ENCODE peak calls at places on chromosome 14, in nine cellular contexts. D, K, Z, R, H, T, E, F and W are unnamed samples. For H3K4me1 and H4K20me1, the result is how much of the 10 kb centered on the place peaks cover.

GRCh38 chr14:89767861-89768268 is 186.7 kb downstream of the EFCAB11 start:
- DNase-seq in D (peak), K (peak), Z (peak), R (peak), H (peak), T (peak), E (no peak), F (peak), W (peak)

GRCh38 chr14:51498411-51499227 is 153.1 kb upstream of the FRMD6 start:
- DNase-seq in D (peak), K (no peak), Z (no peak), R (no peak), H (no peak), T (no peak), E (no peak), F (no peak), W (peak)

GRCh38 chr14:95471526-95472304 is 44.7 kb downstream of the SYNE3 start:
- DNase-seq in D (peak), K (no peak), Z (no peak), R (no peak), H (peak), T (no peak), E (no peak), F (no peak), W (no peak)

GRCh38 chr14:49982522-49982951 is 89.7 kb downstream of the ARF6 start:
- DNase-seq in D (peak), K (peak), Z (no peak), R (no peak), H (peak), T (no peak), E (no peak), F (no peak), W (no peak)

GRCh38 chr14:46651526-46652144 is at the start of gene RPL10L:
- DNase-seq in D (no peak), K (no peak), Z (no peak), R (no peak), H (no peak), T (peak), E (peak), F (peak), W (no peak)

GRCh38 chr14:67622675-67623074 is 3.0 kb downstream of the ARG2 start:
- DNase-seq in D (peak), K (peak), Z (peak), R (peak), H (peak), T (peak), E (peak), F (no peak), W (peak)

GRCh38 chr14:49995162-49995561 is 102.3 kb downstream of the ARF6 start:
- DNase-seq in D (peak), K (peak), Z (no peak), R (no peak), H (peak), T (no peak), E (no peak), F (no peak), W (no peak)

GRCh38 chr14:90569606-90570462 is 173.0 kb downstream of the CALM1 start:
- DNase-seq in D (no peak), K (no peak), Z (no peak), R (no peak), H (no peak), T (no peak), E (no peak), F (no peak), W (peak)

GRCh38 chr14:70401643-70402042 is 15.2 kb downstream of the SYNJ2BP start:
- DNase-seq in D (no peak), K (no peak), Z (no peak), R (no peak), H (no peak), T (peak), E (no peak), F (no peak), W (no peak)

GRCh38 chr14:99529899-99530298 is 48.7 kb downstream of the CCNK start:
- DNase-seq in D (peak), K (peak), Z (no peak), R (no peak), H (peak), T (no peak), E (no peak), F (no peak), W (no peak)

GRCh38 chr14:85531141-85531593 is 1.2 kb downstream of the FLRT2 start:
- DNase-seq in D (peak), K (peak), Z (no peak), R (no peak), H (peak), T (peak), E (no peak), F (peak), W (peak)

GRCh38 chr14:61640158-61640833 is 55.0 kb upstream of the HIF1A start:
- DNase-seq in D (no peak), K (no peak), Z (no peak), R (no peak), H (no peak), T (peak), E (no peak), F (no peak), W (no peak)

GRCh38 chr14:39956372-39956771 is 524.1 kb upstream of the FBXO33 start:
- DNase-seq in D (no peak), K (no peak), Z (peak), R (peak), H (no peak), T (peak), E (no peak), F (no peak), W (no peak)

GRCh38 chr14:101225116-101225728 is 321.7 kb upstream of the RTL1 start:
- DNase-seq in D (no peak), K (no peak), Z (no peak), R (no peak), H (no peak), T (no peak), E (peak), F (no peak), W (no peak)

GRCh38 chr14:36659010-36659821 is 2.4 kb upstream of the PAX9 start:
- DNase-seq in D (no peak), K (no peak), Z (no peak), R (peak), H (no peak), T (no peak), E (no peak), F (no peak), W (no peak)

GRCh38 chr14:36662258-36662542 is 540 bp downstream of the PAX9 start:
- DNase-seq in D (no peak), K (no peak), Z (no peak), R (no peak), H (no peak), T (no peak), E (no peak), F (no peak), W (no peak)

GRCh38 chr14:36659822-36660735 is 1.6 kb upstream of the PAX9 start:
- DNase-seq in D (no peak), K (no peak), Z (no peak), R (no peak), H (no peak), T (peak), E (no peak), F (no peak), W (no peak)

GRCh38 chr14:36661506-36662257 is at the start of gene PAX9:
- DNase-seq in D (peak), K (peak), Z (peak), R (peak), H (peak), T (peak), E (peak), F (peak), W (peak)

DNA sequence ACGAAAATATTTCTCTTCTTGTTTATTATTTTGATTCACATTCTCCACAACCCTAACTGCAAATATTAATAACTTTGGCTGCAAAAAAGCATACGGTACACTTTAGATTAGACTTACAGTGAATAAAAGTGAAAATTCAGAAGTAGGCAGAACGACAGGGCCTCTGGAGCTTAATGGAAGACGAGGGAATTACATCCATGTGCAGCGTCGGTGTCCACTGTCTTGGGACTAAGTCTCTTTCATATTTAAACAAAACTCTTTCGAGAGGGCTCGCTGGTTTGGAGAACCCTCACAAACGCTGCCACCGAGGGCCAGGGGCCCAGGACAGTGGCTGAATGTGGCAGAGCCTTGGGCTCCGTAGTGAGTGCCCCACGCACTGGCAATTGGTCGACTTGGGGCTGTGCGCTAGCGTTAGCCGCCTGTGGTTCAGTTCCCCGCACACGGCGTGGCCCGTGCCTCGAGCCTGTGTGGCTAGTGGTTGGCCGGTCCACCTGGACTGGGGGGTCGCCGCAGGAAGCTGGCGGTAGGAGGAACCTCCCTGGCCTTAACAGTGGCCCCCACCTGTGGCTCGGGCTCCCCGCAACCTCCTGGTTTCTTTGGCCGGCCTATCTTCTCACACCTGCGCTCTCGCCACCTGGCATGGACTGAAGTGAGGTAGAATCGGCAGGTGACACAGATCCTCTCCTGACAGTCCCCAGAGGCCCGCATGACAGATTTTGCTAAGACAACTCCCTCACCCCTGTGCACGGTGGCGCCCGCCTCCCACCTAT is 739 bp upstream of the PAX9 start:
- DNase-seq in D (no peak), K (no peak), Z (peak), R (no peak), H (no peak), T (peak), E (no peak), F (no peak), W (no peak)
- H3K4me1 ChIP-seq in D (under half), K (under half), Z (under half), R (under half), H (under half), T (half or more), E (under half), F (under half), W (under half)

DNA sequence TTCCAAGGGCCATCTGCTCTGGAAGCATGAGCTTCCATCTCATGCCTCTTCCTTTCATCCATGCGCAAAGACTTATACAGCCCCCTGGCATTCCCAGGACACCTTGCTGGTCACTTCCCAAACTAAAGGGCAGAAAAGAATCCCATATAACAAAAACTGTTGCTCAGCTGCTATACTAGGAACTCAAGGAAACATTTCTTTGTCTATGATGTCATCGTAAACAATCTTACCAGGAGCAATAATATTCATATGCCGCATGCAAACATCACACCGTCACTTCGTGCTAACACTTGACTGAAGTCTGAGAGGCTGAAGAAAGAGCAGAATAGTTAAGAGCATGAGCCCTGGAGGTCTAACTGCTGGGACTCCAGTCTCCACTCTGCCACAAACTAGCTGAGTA is 50.5 kb upstream of the CDKN3 start:
- DNase-seq in D (no peak), K (no peak), Z (no peak), R (no peak), H (no peak), T (no peak), E (no peak), F (no peak), W (no peak)
- H3K4me3 ChIP-seq in D (no peak), K (no peak), Z (no peak), R (no peak), H (no peak), T (no peak), E (no peak), F (no peak), W (no peak)

GRCh38 chr14:64510825-64511679 is 6.5 kb downstream of the ZBTB1 start:
- DNase-seq in D (peak), K (peak), Z (peak), R (peak), H (peak), T (peak), E (peak), F (peak), W (peak)

GRCh38 chr14:64507376-64508156 is 3.0 kb downstream of the ZBTB1 start:
- DNase-seq in D (peak), K (peak), Z (no peak), R (peak), H (peak), T (no peak), E (no peak), F (no peak), W (peak)

GRCh38 chr14:64510127-64510808 is 5.7 kb downstream of the ZBTB1 start:
- DNase-seq in D (peak), K (no peak), Z (no peak), R (no peak), H (no peak), T (no peak), E (no peak), F (no peak), W (no peak)

GRCh38 chr14:64508215-64508776 is 3.7 kb downstream of the ZBTB1 start:
- DNase-seq in D (peak), K (no peak), Z (peak), R (no peak), H (no peak), T (no peak), E (no peak), F (no peak), W (no peak)

GRCh38 chr14:64509036-64509435 is 4.5 kb downstream of the ZBTB1 start:
- DNase-seq in D (no peak), K (no peak), Z (no peak), R (no peak), H (no peak), T (peak), E (no peak), F (no peak), W (no peak)
- H4K20me1 ChIP-seq in D (half or more), K (half or more), Z (under half), R (half or more), H (under half), T (under half), E (under half), F (half or more), W (under half)

GRCh38 chr14:103625361-103626095 is 3.5 kb upstream of the KLC1 start:
- DNase-seq in D (no peak), K (no peak), Z (peak), R (no peak), H (no peak), T (no peak), E (no peak), F (no peak), W (no peak)

GRCh38 chr14:103628221-103628683 is 759 bp upstream of the KLC1 start:
- DNase-seq in D (peak), K (peak), Z (peak), R (peak), H (peak), T (peak), E (peak), F (peak), W (peak)

GRCh38 chr14:103628684-103629502 is at the start of gene KLC1:
- DNase-seq in D (peak), K (peak), Z (peak), R (peak), H (peak), T (peak), E (peak), F (peak), W (peak)

GRCh38 chr14:103626150-103626850 is 2.7 kb upstream of the KLC1 start:
- DNase-seq in D (peak), K (no peak), Z (peak), R (no peak), H (no peak), T (no peak), E (no peak), F (no peak), W (no peak)

GRCh38 chr14:103627073-103628025 is 1.7 kb upstream of the KLC1 start:
- DNase-seq in D (no peak), K (no peak), Z (no peak), R (peak), H (no peak), T (no peak), E (no peak), F (no peak), W (no peak)
- H3K4me1 ChIP-seq in D (under half), K (under half), Z (half or more), R (half or more), H (under half), T (under half), E (under half), F (under half), W (under half)